ENCODE peak calls at places on chromosomes 2 and 18, in ten cellular contexts. F is psoas muscle, I is skeletal muscle cell, C is PC-9, U is cardiac fibroblast, L is NCI-H345, Q is SJSA1, V is posterior cingulate gyrus, K is AG20443, N is transverse colon. X is an unnamed sample.
A peak's percentile ranks its signal among the peaks of the same experiment; 100 is the strongest.

GRCh38 chr18:48931680-48932461 is 18.9 kb downstream of the SMAD7 start:
- DNase-seq in F (no peak), L (no peak), Q (no peak), K (no peak), C (no peak), I (no peak), U (no peak), V (no peak), N (peak; percentile 50), X (peak; percentile 43)

GRCh38 chr2:208134928-208135586 is 5.4 kb upstream of the CRYGC start:
- DNase-seq in Q (no peak), U (no peak), N (no peak), C (no peak), I (no peak), F (no peak), V (no peak), L (no peak), K (no peak), X (no peak)

GRCh38 chr2:231800493-231801091 is 14.3 kb downstream of the COPS7B start:
- DNase-seq in U (peak; percentile 45), N (peak; percentile 26), F (peak; percentile 30), I (no peak), L (peak; percentile 2), K (peak; percentile 62), V (peak; percentile 65), Q (peak; percentile 55), C (no peak), X (peak; percentile 21)

GRCh38 chr2:224945134-224945533 is 97.1 kb downstream of the DOCK10 start:
- DNase-seq in C (no peak), K (no peak), L (no peak), N (no peak), Q (no peak), F (no peak), I (no peak), V (no peak), U (peak; percentile 20), X (no peak)

GRCh38 chr2:127768775-127769479 is 42.0 kb downstream of the WDR33 start:
- DNase-seq in I (no peak), U (no peak), V (no peak), K (no peak), L (no peak), Q (no peak), F (no peak), C (peak; percentile 23), N (no peak), X (no peak)

GRCh38 chr18:61531182-61531581 is 198.0 kb downstream of the CDH20 start:
- DNase-seq in C (no peak), F (no peak), U (no peak), Q (no peak), L (peak; percentile 14), I (no peak), N (no peak), V (peak; percentile 57), K (no peak), X (no peak)

GRCh38 chr2:66237470-66238354 is 197.2 kb upstream of the MEIS1 start:
- DNase-seq in U (no peak), F (no peak), C (no peak), V (no peak), Q (no peak), K (no peak), N (no peak), L (no peak), I (no peak), X (no peak)

GRCh38 chr2:6068441-6068935 is 376.3 kb downstream of the SOX11 start:
- DNase-seq in L (peak; percentile 73), K (no peak), V (no peak), U (no peak), N (no peak), Q (no peak), F (no peak), I (no peak), C (no peak), X (no peak)

GRCh38 chr2:236073246-236073645 is 94.9 kb downstream of the GBX2 start:
- DNase-seq in N (no peak), C (no peak), K (no peak), I (no peak), V (no peak), L (no peak), U (no peak), F (no peak), Q (no peak), X (no peak)

GRCh38 chr2:120678251-120678650 is 57.4 kb upstream of the GLI2 start:
- DNase-seq in C (no peak), I (no peak), N (no peak), F (no peak), V (no peak), Q (no peak), U (peak; percentile 56), K (peak; percentile 48), L (no peak), X (no peak)

GRCh38 chr18:47876813-47877212 is 53.6 kb downstream of the SMAD2 start:
- DNase-seq in K (no peak), N (no peak), V (no peak), Q (no peak), U (no peak), L (no peak), I (no peak), F (no peak), C (no peak), X (no peak)

GRCh38 chr18:32156855-32157254 is 33.0 kb upstream of the MEP1B start:
- DNase-seq in F (no peak), C (no peak), I (no peak), Q (no peak), N (no peak), L (no peak), V (no peak), K (no peak), U (no peak), X (no peak)

GRCh38 chr2:144331652-144332355 is 188.1 kb downstream of the ZEB2 start:
- DNase-seq in K (no peak), V (peak; percentile 67), L (no peak), C (peak; percentile 59), N (no peak), I (no peak), U (peak; percentile 19), Q (peak; percentile 73), F (no peak), X (peak; percentile 1)

GRCh38 chr2:72952961-72953360 is 35.6 kb downstream of the EMX1 start:
- DNase-seq in L (no peak), Q (no peak), K (no peak), N (no peak), U (no peak), C (no peak), V (no peak), I (no peak), F (no peak), X (no peak)

GRCh38 chr18:67477522-67477921 is 39.0 kb downstream of the DSEL start:
- DNase-seq in L (no peak), Q (no peak), I (no peak), C (no peak), U (no peak), K (no peak), V (no peak), N (no peak), F (no peak), X (no peak)

GRCh38 chr2:140526575-140526974 is 1604.2 kb downstream of the LRP1B start:
- DNase-seq in V (no peak), Q (no peak), I (peak; percentile 17), C (peak; percentile 45), F (no peak), K (no peak), L (no peak), U (peak; percentile 58), N (no peak), X (no peak)

GRCh38 chr2:156005531-156005930 is 327.0 kb downstream of the NR4A2 start:
- DNase-seq in K (no peak), I (no peak), L (no peak), V (no peak), U (no peak), N (no peak), Q (no peak), C (no peak), F (no peak), X (no peak)

GRCh38 chr18:49884959-49885358 is 71.6 kb upstream of the ACAA2 start:
- DNase-seq in K (no peak), V (no peak), U (no peak), I (no peak), Q (no peak), F (no peak), C (no peak), L (no peak), N (no peak), X (no peak)

GRCh38 chr2:152047826-152048476 is 50.9 kb downstream of the CACNB4 start:
- DNase-seq in K (no peak), I (no peak), F (no peak), U (no peak), C (no peak), Q (no peak), N (no peak), L (no peak), V (no peak), X (peak; percentile 22)

GRCh38 chr2:198326431-198326830 is 522.0 kb downstream of the PLCL1 start:
- DNase-seq in N (no peak), Q (no peak), I (no peak), F (no peak), V (no peak), K (no peak), L (no peak), C (no peak), U (no peak), X (no peak)

GRCh38 chr2:19893520-19894134 is 8.2 kb downstream of the TTC32 start:
- DNase-seq in Q (no peak), V (no peak), C (no peak), N (no peak), L (no peak), I (no peak), K (peak; percentile 36), F (no peak), U (no peak), X (no peak)

GRCh38 chr2:183186296-183186695 is 62.1 kb downstream of the NUP35 start:
- DNase-seq in C (no peak), U (no peak), N (no peak), V (no peak), L (no peak), I (no peak), Q (no peak), K (no peak), F (no peak), X (no peak)

GRCh38 chr2:104572856-104573255 is 281.1 kb upstream of the POU3F3 start:
- DNase-seq in C (no peak), U (no peak), V (no peak), F (no peak), I (no peak), K (no peak), N (no peak), Q (no peak), L (no peak), X (no peak)

GRCh38 chr2:3299130-3299529 is 78.5 kb downstream of the EIPR1 start:
- DNase-seq in F (no peak), L (no peak), Q (no peak), U (no peak), I (no peak), N (no peak), C (no peak), V (no peak), K (no peak), X (no peak)

GRCh38 chr18:23105581-23106219 is 29.6 kb upstream of the CABLES1 start:
- DNase-seq in N (peak; percentile 68), L (no peak), Q (no peak), F (no peak), V (no peak), I (no peak), U (no peak), C (peak; percentile 55), K (no peak), X (no peak)

X was measured in SK-N-DZ.